ENCODE peak calls at places on chromosomes 6 and 20, in four cellular contexts. D, Z, R and N are unnamed samples.

GRCh38 chr20:25372584-25373336 is 17.9 kb downstream of the ABHD12 start:
- DNase-seq in R (peak; percentile 89), Z (no peak), D (peak; percentile 68), N (no peak)

GRCh38 chr20:11445891-11446290 is 471.8 kb upstream of the BTBD3 start:
- DNase-seq in R (peak; percentile 73), Z (no peak), D (no peak), N (no peak)

GRCh38 chr20:47710665-47711045 is 74.6 kb downstream of the SULF2 start:
- DNase-seq in Z (no peak), D (no peak), R (no peak), N (no peak)

GRCh38 chr6:154615483-154616025 is 105.1 kb upstream of the CNKSR3 start:
- DNase-seq in Z (no peak), D (no peak), R (peak; percentile 39), N (no peak)

GRCh38 chr6:38262041-38262440 is 377.7 kb downstream of the BTBD9 start:
- DNase-seq in R (peak; percentile 82), Z (no peak), D (no peak), N (no peak)

GRCh38 chr20:35680464-35681183 is 15.9 kb upstream of the CPNE1 start:
- DNase-seq in D (no peak), Z (no peak), R (no peak), N (no peak)

GRCh38 chr6:24743265-24743943 is 24.4 kb upstream of the C6orf62 start:
- DNase-seq in D (peak; percentile 91), Z (peak; percentile 79), R (peak; percentile 95), N (peak; percentile 83)

GRCh38 chr6:82612475-82612874 is 248.9 kb downstream of the TPBG start:
- DNase-seq in R (no peak), D (peak; percentile 27), Z (no peak), N (no peak)

GRCh38 chr6:116412270-116412669 is 41.5 kb downstream of the DSE start:
- DNase-seq in D (no peak), R (peak; percentile 46), Z (no peak), N (no peak)

GRCh38 chr6:169326067-169326799 is 72.6 kb upstream of the THBS2 start:
- DNase-seq in D (no peak), Z (peak; percentile 7), R (peak; percentile 30), N (no peak)

GRCh38 chr6:51147756-51148155 is 329.1 kb downstream of the TFAP2B start:
- DNase-seq in R (no peak), D (no peak), Z (no peak), N (no peak)

GRCh38 chr6:100240798-100241197 is 223.9 kb downstream of the SIM1 start:
- DNase-seq in Z (no peak), D (no peak), R (no peak), N (no peak)

GRCh38 chr20:47780990-47781389 is 4.3 kb downstream of the SULF2 start:
- DNase-seq in R (no peak), D (no peak), Z (no peak), N (no peak)

GRCh38 chr6:87700729-87701675 is 1.0 kb downstream of the AKIRIN2 start:
- DNase-seq in D (no peak), Z (peak; percentile 61), R (peak; percentile 79), N (peak; percentile 74)

GRCh38 chr20:63121246-63121645 is 94.7 kb downstream of the YTHDF1 start:
- DNase-seq in Z (no peak), D (no peak), R (no peak), N (peak; percentile 27)

GRCh38 chr20:32742322-32743236 is 688 bp downstream of the COMMD7 start:
- DNase-seq in D (no peak), R (no peak), Z (no peak), N (no peak)

GRCh38 chr6:446418-447366 is 55.1 kb downstream of the IRF4 start:
- DNase-seq in Z (no peak), R (no peak), D (no peak), N (no peak)

DNA sequence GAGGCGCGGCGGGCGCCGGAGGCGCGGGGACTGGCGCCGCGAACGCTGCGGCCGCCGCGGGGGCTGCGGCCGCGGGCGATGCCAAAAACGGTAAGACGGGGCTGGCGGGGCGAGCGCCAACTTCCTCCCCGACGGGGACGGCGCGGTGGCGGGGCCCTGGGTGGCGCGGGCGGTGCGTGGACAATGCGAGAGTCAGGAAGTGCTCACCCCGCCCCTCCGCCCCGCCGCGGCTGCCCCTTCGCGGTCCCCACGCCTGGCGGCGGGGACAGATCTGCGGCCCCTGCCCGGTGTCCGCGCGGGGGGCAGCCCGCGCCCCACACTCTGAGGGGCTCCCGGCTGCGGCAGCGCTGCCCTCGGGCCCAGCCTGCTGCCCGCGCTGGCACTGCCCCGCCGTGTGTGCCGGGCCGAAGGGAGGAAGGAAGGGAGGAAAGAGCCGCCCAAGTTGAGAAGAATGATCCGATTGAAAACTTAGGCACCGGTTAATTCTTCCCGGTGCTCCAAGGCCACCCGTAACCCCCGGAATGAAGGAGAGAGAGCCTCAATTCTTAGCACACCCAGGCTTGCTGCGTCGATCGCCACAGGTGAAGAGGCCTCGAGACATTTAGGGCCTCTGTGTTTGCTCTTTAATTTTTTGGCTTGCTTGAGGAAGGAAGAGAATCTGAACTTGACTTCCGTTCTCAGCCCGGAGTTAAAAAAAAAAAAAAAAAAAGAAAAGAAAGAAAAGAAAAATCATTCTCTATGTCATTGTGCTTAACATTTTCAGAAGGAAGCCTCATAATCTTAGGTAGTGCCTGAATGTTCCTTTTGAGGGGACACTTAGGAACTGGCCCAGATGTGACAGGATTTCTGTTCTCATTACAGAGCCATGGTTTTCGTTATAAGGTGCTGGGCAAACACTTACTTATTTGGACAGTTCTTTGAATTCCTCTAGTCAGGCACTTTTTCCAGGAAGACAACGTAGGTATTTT is 982 bp downstream of the HECA start:
- DNase-seq in D (no peak), R (no peak), Z (peak; percentile 36), N (peak; percentile 81)
- TF ChIP-seq CTCF in D (no peak), R (no peak), Z (no peak), N (peak; percentile 15)

GRCh38 chr6:124962617-124963415 is 579 bp downstream of the RNF217 start:
- DNase-seq in R (peak; percentile 46), Z (no peak), D (no peak), N (peak; percentile 44)
- TF ChIP-seq CTCF in R (peak; percentile 26), Z (no peak), D (peak; percentile 30), N (no peak)

GRCh38 chr6:128882991-128883571 is at the start of gene LAMA2:
- DNase-seq in D (peak; percentile 49), R (peak; percentile 81), Z (no peak), N (no peak)
- TF ChIP-seq CTCF in D (peak; percentile 35), R (peak; percentile 25), Z (no peak), N (no peak)

GRCh38 chr20:667351-668034 is 8.1 kb downstream of the SCRT2 start:
- DNase-seq in R (no peak), Z (no peak), D (no peak), N (peak; percentile 60)
- TF ChIP-seq CTCF in R (peak; percentile 84), Z (peak; percentile 84), D (peak; percentile 93), N (peak; percentile 91)

GRCh38 chr6:140441256-140441655 is 1066.8 kb upstream of the CITED2 start:
- DNase-seq in D (no peak), Z (no peak), R (peak; percentile 94), N (no peak)
- TF ChIP-seq CTCF in D (peak; percentile 21), Z (no peak), R (peak; percentile 64), N (peak; percentile 23)

GRCh38 chr20:884983-885952 is 30.9 kb downstream of the ANGPT4 start:
- DNase-seq in D (peak; percentile 8), R (peak; percentile 49), Z (peak; percentile 13), N (no peak)
- TF ChIP-seq CTCF in D (no peak), R (peak; percentile 6), Z (no peak), N (peak; percentile 25)